ENCODE peak calls at places on chromosomes 13 and 19, in five cellular contexts. Z is activated CD4-positive, alpha-beta T cell treated with anti-CD3 and anti-CD28 coated beads, Interleukin-2, amount 50 U/mL, for 48 hours; H is HAP-1; W is sciatic nerve; I is activated T-cell treated with anti-CD3 and anti-CD28 coated beads, Interleukin-2, amount 50 U/mL, for 24 hours. E is an unnamed sample.

GRCh38 chr19:33193864-33194362 is at the start of gene LRP3:
- DNase-seq in H (peak; percentile 73), I (no peak), W (no peak), Z (no peak), E (no peak)

GRCh38 chr13:21898990-21899389 is 228.1 kb downstream of the FGF9 start:
- DNase-seq in H (no peak), Z (no peak), W (no peak), I (no peak), E (no peak)

GRCh38 chr19:52095172-52096014 is at the start of gene ZNF841:
- DNase-seq in I (peak; percentile 92), W (peak; percentile 97), H (peak; percentile 75), Z (peak; percentile 91), E (peak; percentile 94)

GRCh38 chr19:9782282-9782681 is 13.7 kb upstream of the ZNF846 start:
- DNase-seq in H (no peak), W (no peak), Z (no peak), I (no peak), E (no peak)

GRCh38 chr13:96065851-96066250 is 12.7 kb upstream of the UGGT2 start:
- DNase-seq in W (no peak), I (no peak), H (no peak), Z (no peak), E (no peak)

GRCh38 chr19:48629599-48630288 is 7.4 kb downstream of the DBP start:
- DNase-seq in W (peak; percentile 83), H (peak; percentile 72), Z (no peak), I (no peak), E (no peak)

GRCh38 chr13:65836066-65836465 is 1394.1 kb downstream of the PCDH9 start:
- DNase-seq in H (no peak), W (no peak), Z (no peak), I (no peak), E (no peak)

GRCh38 chr13:85657942-85658341 is 141.3 kb downstream of the SLITRK6 start:
- DNase-seq in Z (no peak), I (no peak), W (no peak), H (no peak), E (no peak)

GRCh38 chr13:39037880-39038568 is at the start of the genes NHLRC3 and PROSER1:
- DNase-seq in H (peak; percentile 92), Z (peak; percentile 85), W (peak; percentile 93), I (peak; percentile 88), E (peak; percentile 94)

GRCh38 chr13:39789451-39789850 is 134.0 kb downstream of the COG6 start:
- DNase-seq in H (no peak), W (no peak), I (no peak), Z (no peak), E (no peak)

GRCh38 chr13:43307921-43308433 is 284.6 kb downstream of the DNAJC15 start:
- DNase-seq in I (no peak), Z (no peak), H (peak; percentile 75), W (peak; percentile 90), E (peak; percentile 77)

GRCh38 chr19:42919757-42920079 is 2.0 kb upstream of the PSG6 start:
- DNase-seq in I (no peak), Z (no peak), W (no peak), H (no peak), E (no peak)

GRCh38 chr13:74129500-74130144 is 4.6 kb downstream of the KLF12 start:
- DNase-seq in I (peak; percentile 41), H (peak; percentile 40), W (no peak), Z (peak; percentile 33), E (no peak)

GRCh38 chr13:46166221-46166584 is 15.8 kb downstream of the LCP1 start:
- DNase-seq in W (no peak), I (no peak), H (no peak), Z (no peak), E (no peak)

GRCh38 chr13:35917252-35917941 is 213.8 kb downstream of the DCLK1 start:
- DNase-seq in Z (no peak), W (no peak), H (no peak), I (no peak), E (no peak)

GRCh38 chr19:16115309-16116039 is 3.8 kb downstream of the RAB8A start:
- DNase-seq in H (no peak), I (no peak), W (no peak), Z (no peak), E (no peak)

GRCh38 chr13:113919761-113920160 is 54.1 kb downstream of the C13orf46 start:
- DNase-seq in Z (no peak), I (peak; percentile 5), W (peak; percentile 26), H (no peak), E (no peak)

GRCh38 chr13:77980592-77980991 is 62.0 kb upstream of the EDNRB start:
- DNase-seq in Z (no peak), I (no peak), W (no peak), H (no peak), E (no peak)

GRCh38 chr13:106612688-106613087 is 44.8 kb upstream of the ARGLU1 start:
- DNase-seq in Z (no peak), I (no peak), H (no peak), W (peak; percentile 90), E (peak; percentile 67)

GRCh38 chr13:49553888-49554287 is 31.5 kb downstream of the RCBTB1 start:
- DNase-seq in H (no peak), Z (no peak), W (no peak), I (no peak), E (no peak)

GRCh38 chr13:35768551-35768950 is 292.1 kb upstream of the MAB21L1 start:
- DNase-seq in W (no peak), Z (no peak), H (no peak), I (no peak), E (no peak)

GRCh38 chr19:10713317-10713716 is 4.6 kb upstream of the DNM2 start:
- DNase-seq in I (no peak), H (no peak), W (no peak), Z (no peak), E (no peak)

GRCh38 chr19:27986299-27986698 is 1226.7 kb downstream of the UQCRFS1 start:
- DNase-seq in I (no peak), H (no peak), W (no peak), Z (no peak), E (no peak)

GRCh38 chr13:33158271-33158670 is 127.3 kb downstream of the STARD13 start:
- DNase-seq in Z (no peak), I (no peak), W (no peak), H (no peak), E (no peak)